ENCODE peak calls at places on chromosomes 6 and 20, in six cellular contexts. I is cardiac fibroblast, Z is GM13977, R is IMR-90, M is nephron progenitor cell, H is left lung. L is an unnamed sample.

GRCh38 chr6:52009736-52010135 is 77.7 kb downstream of the PKHD1 start:
- DNase-seq in H (no peak), Z (no peak), R (no peak), I (no peak), M (no peak), L (no peak)

GRCh38 chr20:62248890-62249560 is 10.7 kb downstream of the OSBPL2 start:
- DNase-seq in I (no peak), H (no peak), M (no peak), Z (no peak), R (no peak), L (no peak)

GRCh38 chr6:14810021-14810420 is 435.8 kb upstream of the JARID2 start:
- DNase-seq in Z (no peak), R (no peak), M (no peak), H (no peak), I (no peak), L (no peak)

GRCh38 chr6:67362976-67363375 is 1272.1 kb upstream of the ADGRB3 start:
- DNase-seq in Z (no peak), I (no peak), H (no peak), M (no peak), R (no peak), L (no peak)

GRCh38 chr6:26284537-26285142 is 80.4 kb upstream of the BTN3A2 start:
- DNase-seq in I (peak; percentile 79), Z (no peak), M (peak; percentile 50), H (peak; percentile 87), R (peak; percentile 74), L (peak; percentile 44)

GRCh38 chr6:40160826-40161225 is 226.6 kb upstream of the MOCS1 start:
- DNase-seq in R (no peak), Z (no peak), M (no peak), I (no peak), H (no peak), L (peak; percentile 3)

GRCh38 chr6:17015144-17015543 is 86.7 kb upstream of the STMND1 start:
- DNase-seq in I (peak; percentile 74), Z (peak; percentile 43), H (no peak), M (no peak), R (peak; percentile 89), L (no peak)

GRCh38 chr6:2531426-2532208 is 219.1 kb downstream of the MYLK4 start:
- DNase-seq in Z (no peak), M (no peak), I (peak; percentile 92), H (no peak), R (peak; percentile 94), L (peak; percentile 76)

GRCh38 chr20:23584434-23585199 is 16.3 kb upstream of the CST9L start:
- DNase-seq in I (no peak), H (no peak), R (no peak), Z (no peak), M (no peak), L (no peak)

GRCh38 chr20:445514-446336 is 16.6 kb downstream of the TBC1D20 start:
- DNase-seq in M (no peak), R (no peak), H (no peak), Z (no peak), I (no peak), L (peak; percentile 36)

GRCh38 chr6:146871613-146872465 is 273.1 kb downstream of the ADGB start:
- DNase-seq in Z (no peak), I (no peak), M (no peak), H (no peak), R (no peak), L (no peak)

GRCh38 chr6:109453594-109454482 is 1.7 kb downstream of the MICAL1 start:
- DNase-seq in R (no peak), Z (no peak), I (peak; percentile 58), M (peak; percentile 25), H (no peak), L (no peak)

GRCh38 chr6:2746557-2747061 is 4.1 kb downstream of the MYLK4 start:
- DNase-seq in M (peak; percentile 38), R (no peak), I (no peak), H (no peak), Z (no peak), L (no peak)

GRCh38 chr6:27777614-27778355 is 134.4 kb downstream of the OR2B2 start:
- DNase-seq in R (no peak), H (no peak), M (no peak), Z (no peak), I (peak; percentile 33), L (no peak)

GRCh38 chr20:45963059-45964011 is 8.7 kb downstream of the ZNF335 start:
- DNase-seq in M (no peak), I (peak; percentile 58), Z (no peak), R (peak; percentile 33), H (no peak), L (peak; percentile 63)

GRCh38 chr6:144186817-144187625 is 36.7 kb downstream of the STX11 start:
- DNase-seq in R (no peak), M (no peak), Z (no peak), H (peak; percentile 71), I (no peak), L (no peak)

GRCh38 chr20:61448396-61448795 is 196.3 kb downstream of the CDH4 start:
- DNase-seq in H (no peak), M (no peak), I (no peak), Z (no peak), R (no peak), L (no peak)

GRCh38 chr20:13250242-13250641 is 29.2 kb downstream of the ISM1 start:
- DNase-seq in Z (no peak), M (no peak), I (no peak), R (no peak), H (no peak), L (no peak)

GRCh38 chr6:101259446-101259845 is 134.1 kb upstream of the GRIK2 start:
- DNase-seq in I (peak; percentile 8), R (no peak), H (no peak), M (no peak), Z (no peak), L (peak; percentile 1)

GRCh38 chr20:13717631-13718044 is 67.1 kb downstream of the ESF1 start:
- DNase-seq in R (no peak), H (no peak), Z (peak; percentile 66), M (no peak), I (no peak), L (peak; percentile 1)

GRCh38 chr20:46803446-46804020 is 91.1 kb upstream of the EYA2 start:
- DNase-seq in M (no peak), R (no peak), Z (no peak), H (no peak), I (no peak), L (no peak)

GRCh38 chr20:25461766-25462165 is 54.3 kb downstream of the GINS1 start:
- DNase-seq in Z (peak; percentile 12), R (no peak), I (no peak), M (no peak), H (no peak), L (no peak)

GRCh38 chr6:141675957-141676356 is 456.8 kb upstream of the GJE1 start:
- DNase-seq in R (peak; percentile 27), H (no peak), I (peak; percentile 48), Z (no peak), M (no peak), L (peak; percentile 13)

GRCh38 chr6:123415844-123416468 is 220.8 kb downstream of the TRDN start:
- DNase-seq in R (peak; percentile 37), I (peak; percentile 73), H (no peak), M (peak; percentile 62), Z (peak; percentile 24), L (peak; percentile 58)

GRCh38 chr6:16544006-16544405 is 217.3 kb downstream of the ATXN1 start:
- DNase-seq in M (peak; percentile 62), H (no peak), I (peak; percentile 69), Z (no peak), R (peak; percentile 25), L (no peak)

GRCh38 chr6:143967861-143968498 is 40.1 kb downstream of the PLAGL1 start:
- DNase-seq in M (no peak), H (no peak), I (peak; percentile 64), Z (no peak), R (peak; percentile 58), L (peak; percentile 64)

GRCh38 chr6:11926594-11927407 is 85.3 kb upstream of the HIVEP1 start:
- DNase-seq in H (no peak), M (no peak), I (no peak), Z (no peak), R (no peak), L (no peak)

GRCh38 chr6:15316754-15317153 is 70.9 kb downstream of the JARID2 start:
- DNase-seq in R (no peak), I (no peak), M (no peak), Z (no peak), H (no peak), L (no peak)

GRCh38 chr6:170027111-170028043 is 263.5 kb downstream of the DLL1 start:
- DNase-seq in M (no peak), H (peak; percentile 37), R (peak; percentile 15), Z (no peak), I (no peak), L (no peak)

GRCh38 chr6:139525415-139525814 is 151.0 kb upstream of the CITED2 start:
- DNase-seq in Z (no peak), R (no peak), I (no peak), M (no peak), H (no peak), L (no peak)

GRCh38 chr6:139520321-139520768 is 145.9 kb upstream of the CITED2 start:
- DNase-seq in H (no peak), I (peak; percentile 85), M (no peak), Z (no peak), R (no peak), L (peak; percentile 79)

GRCh38 chr6:139521338-139521737 is 146.9 kb upstream of the CITED2 start:
- DNase-seq in M (no peak), R (no peak), I (no peak), H (no peak), Z (no peak), L (no peak)

GRCh38 chr6:139522471-139523220 is 148.2 kb upstream of the CITED2 start:
- DNase-seq in R (no peak), I (no peak), Z (no peak), M (no peak), H (no peak), L (no peak)

DNA sequence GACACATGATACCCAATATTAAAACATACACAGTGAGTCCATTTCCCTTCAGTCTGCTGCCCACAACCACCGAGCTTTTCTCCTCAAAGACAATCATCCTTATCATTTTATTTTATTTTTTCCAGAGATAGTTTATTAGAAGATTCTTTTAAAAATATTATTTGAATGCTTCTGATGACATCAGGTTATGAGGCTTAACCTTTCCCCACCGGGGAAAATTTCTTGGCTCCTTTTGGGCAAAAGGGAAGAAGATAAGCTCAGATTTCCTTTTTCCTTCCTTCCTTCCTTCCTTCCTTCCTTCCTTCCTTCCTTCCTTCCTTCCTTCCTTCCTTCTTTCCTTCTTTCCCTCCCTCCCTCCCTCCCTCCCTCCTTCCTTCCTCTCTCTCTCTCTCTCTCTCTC is 149.5 kb upstream of the CITED2 start:
- DNase-seq in Z (no peak), I (no peak), R (no peak), H (no peak), M (no peak), L (no peak)
- TF ChIP-seq CTCF in Z (no peak), I (no peak), R (no peak), H (no peak), M (no peak), L (no peak)

GRCh38 chr6:79466222-79466834 is 70.9 kb downstream of the LCA5 start:
- DNase-seq in Z (peak; percentile 17), M (no peak), R (peak; percentile 39), I (peak; percentile 69), H (no peak), L (peak; percentile 48)
- TF ChIP-seq CTCF in Z (peak; percentile 49), M (peak; percentile 52), R (peak; percentile 58), I (peak; percentile 45), H (peak; percentile 39), L (peak; percentile 56)

GRCh38 chr6:53398541-53399344 is 50.0 kb upstream of the ELOVL5 start:
- DNase-seq in Z (no peak), H (no peak), I (peak; percentile 33), R (peak; percentile 7), M (no peak), L (peak; percentile 30)
- TF ChIP-seq CTCF in Z (no peak), H (no peak), I (no peak), R (no peak), M (no peak), L (no peak)

GRCh38 chr6:35050291-35050987 is 90.7 kb downstream of the TCP11 start:
- DNase-seq in H (no peak), Z (no peak), M (no peak), I (no peak), R (no peak), L (no peak)
- TF ChIP-seq CTCF in H (no peak), Z (no peak), M (no peak), I (no peak), R (no peak), L (no peak)

L was measured in MCF 10A.